ENCODE peak calls at places on chromosomes 7 and 10, in seven cellular contexts. W is hepatocyte, F is H9, K is SK-N-SH, Z is OCI-LY7, A is PC-9, D is fibroblast of lung. E is an unnamed sample. For H4K20me1, the result is how much of the 10 kb centered on the place peaks cover.

GRCh38 chr10:33732176-33733025 is 397.9 kb upstream of the NRP1 start:
- DNase-seq in W (peak), F (no peak), K (no peak), Z (no peak), A (no peak), D (peak), E (no peak)

GRCh38 chr10:17416442-17417211 is 37.8 kb downstream of the ST8SIA6 start:
- DNase-seq in W (no peak), F (no peak), K (no peak), Z (no peak), A (no peak), D (no peak), E (no peak)

GRCh38 chr10:122007415-122007814 is 18.5 kb downstream of the TACC2 start:
- DNase-seq in W (no peak), F (no peak), K (no peak), Z (no peak), A (no peak), D (no peak), E (no peak)

GRCh38 chr7:106768324-106768751 is 96.7 kb upstream of the PIK3CG start:
- DNase-seq in W (no peak), F (no peak), K (no peak), Z (peak), A (no peak), D (no peak), E (no peak)

GRCh38 chr10:28947209-28947608 is 269.9 kb downstream of the BAMBI start:
- DNase-seq in W (peak), F (no peak), K (no peak), Z (no peak), A (no peak), D (peak), E (no peak)

GRCh38 chr7:106313456-106313891 is 28.7 kb upstream of the NAMPT start:
- DNase-seq in W (no peak), F (no peak), K (no peak), Z (no peak), A (peak), D (peak), E (no peak)

GRCh38 chr10:110313674-110314073 is 9.0 kb upstream of the SMNDC1 start:
- DNase-seq in W (no peak), F (no peak), K (no peak), Z (no peak), A (no peak), D (no peak), E (no peak)

GRCh38 chr10:121437596-121437995 is 160.6 kb downstream of the FGFR2 start:
- DNase-seq in W (peak), F (no peak), K (peak), Z (no peak), A (no peak), D (no peak), E (peak)

GRCh38 chr7:100865971-100866720 is 1.0 kb upstream of the TRIP6 start:
- DNase-seq in W (no peak), F (no peak), K (peak), Z (no peak), A (peak), D (peak), E (no peak)

GRCh38 chr10:89159761-89160160 is 47.4 kb downstream of the CH25H start:
- DNase-seq in W (no peak), F (no peak), K (no peak), Z (no peak), A (no peak), D (no peak), E (no peak)

GRCh38 chr10:24128066-24128751 is 80.7 kb upstream of the KIAA1217 start:
- DNase-seq in W (peak), F (no peak), K (no peak), Z (no peak), A (no peak), D (no peak), E (peak)

GRCh38 chr10:133324198-133324792 is 12.4 kb downstream of the CALY start:
- DNase-seq in W (peak), F (peak), K (peak), Z (peak), A (peak), D (peak), E (peak)

GRCh38 chr10:59668081-59668480 is 41.6 kb downstream of the SLC16A9 start:
- DNase-seq in W (no peak), F (no peak), K (no peak), Z (no peak), A (no peak), D (no peak), E (no peak)

GRCh38 chr7:601573-602340 is 82.1 kb upstream of the PDGFA start:
- DNase-seq in W (no peak), F (no peak), K (no peak), Z (no peak), A (no peak), D (no peak), E (no peak)

GRCh38 chr10:60182691-60183090 is 207.0 kb downstream of the ANK3 start:
- DNase-seq in W (no peak), F (no peak), K (no peak), Z (no peak), A (no peak), D (peak), E (no peak)

GRCh38 chr7:150631866-150632864 is at the start of gene GIMAP6:
- DNase-seq in W (no peak), F (no peak), K (no peak), Z (no peak), A (no peak), D (no peak), E (no peak)

GRCh38 chr7:38224392-38224791 is 46.3 kb downstream of the STARD3NL start:
- DNase-seq in W (no peak), F (no peak), K (no peak), Z (no peak), A (no peak), D (no peak), E (no peak)

GRCh38 chr10:23345861-23346260 is 1.3 kb upstream of the C10orf67 start:
- DNase-seq in W (peak), F (no peak), K (no peak), Z (no peak), A (peak), D (peak), E (no peak)

GRCh38 chr7:33903770-33904679 is 1.3 kb upstream of the BMPER start:
- DNase-seq in W (peak), F (peak), K (peak), Z (no peak), A (no peak), D (peak), E (peak)

GRCh38 chr7:77428777-77429231 is 12.7 kb upstream of the GSAP start:
- DNase-seq in W (no peak), F (no peak), K (no peak), Z (no peak), A (no peak), D (no peak), E (peak)

GRCh38 chr7:99615989-99616358 is 772 bp upstream of the ZSCAN25 start:
- DNase-seq in W (no peak), F (no peak), K (no peak), Z (no peak), A (no peak), D (no peak), E (no peak)

GRCh38 chr10:132571565-132572544 is 34.3 kb downstream of the INPP5A start:
- DNase-seq in W (peak), F (peak), K (peak), Z (peak), A (peak), D (peak), E (peak)

GRCh38 chr10:92691591-92692084 is 1.9 kb downstream of the HHEX start:
- DNase-seq in W (no peak), F (peak), K (no peak), Z (peak), A (no peak), D (no peak), E (peak)

GRCh38 chr10:6748981-6749630 is 169.0 kb upstream of the PRKCQ start:
- DNase-seq in W (no peak), F (no peak), K (no peak), Z (no peak), A (peak), D (peak), E (no peak)

GRCh38 chr7:78018541-78019456 is 220.2 kb downstream of the PHTF2 start:
- DNase-seq in W (no peak), F (no peak), K (peak), Z (no peak), A (peak), D (peak), E (peak)

GRCh38 chr10:108039821-108040584 is 875.5 kb upstream of the SORCS1 start:
- DNase-seq in W (no peak), F (peak), K (no peak), Z (no peak), A (no peak), D (no peak), E (no peak)

DNA sequence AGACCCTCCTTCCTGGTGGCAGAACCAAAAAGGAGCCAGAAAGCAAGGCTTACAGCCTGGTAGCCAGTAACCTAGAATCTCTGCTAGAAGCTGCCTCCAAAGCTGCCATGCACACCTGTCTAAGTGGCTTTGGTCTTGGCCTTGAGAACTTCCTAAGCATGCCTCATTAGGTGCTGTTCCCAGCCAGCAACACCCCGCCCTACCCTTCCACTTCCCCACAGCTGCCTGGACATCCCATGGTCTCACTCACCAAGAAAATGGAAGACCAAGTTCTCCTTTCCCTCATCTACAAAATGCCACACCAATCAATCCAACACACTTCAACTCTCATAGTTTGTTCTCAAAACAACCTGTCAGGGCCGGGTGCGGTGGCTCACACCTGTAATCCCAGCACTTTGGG is 4.2 kb downstream of the PSAP start:
- DNase-seq in W (no peak), F (no peak), K (no peak), Z (peak), A (no peak), D (no peak), E (no peak)
- H4K20me1 ChIP-seq in W (half or more), F (under half), K (half or more), Z (under half), A (half or more), D (under half), E (half or more)

GRCh38 chr10:32318476-32318896 is 28.5 kb downstream of the EPC1 start:
- DNase-seq in W (no peak), F (no peak), K (no peak), Z (peak), A (no peak), D (peak), E (no peak)

GRCh38 chr10:32315426-32315825 is 31.5 kb downstream of the EPC1 start:
- DNase-seq in W (no peak), F (no peak), K (no peak), Z (no peak), A (no peak), D (no peak), E (no peak)

GRCh38 chr10:32314588-32314987 is 32.4 kb downstream of the EPC1 start:
- DNase-seq in W (no peak), F (no peak), K (peak), Z (no peak), A (no peak), D (no peak), E (no peak)

GRCh38 chr10:32321016-32321631 is 25.8 kb downstream of the EPC1 start:
- DNase-seq in W (no peak), F (no peak), K (no peak), Z (no peak), A (no peak), D (no peak), E (no peak)

GRCh38 chr10:32317795-32318194 is 29.2 kb downstream of the EPC1 start:
- DNase-seq in W (no peak), F (no peak), K (no peak), Z (peak), A (no peak), D (no peak), E (no peak)
- H4K20me1 ChIP-seq in W (half or more), F (under half), K (half or more), Z (under half), A (under half), D (under half), E (half or more)

DNA sequence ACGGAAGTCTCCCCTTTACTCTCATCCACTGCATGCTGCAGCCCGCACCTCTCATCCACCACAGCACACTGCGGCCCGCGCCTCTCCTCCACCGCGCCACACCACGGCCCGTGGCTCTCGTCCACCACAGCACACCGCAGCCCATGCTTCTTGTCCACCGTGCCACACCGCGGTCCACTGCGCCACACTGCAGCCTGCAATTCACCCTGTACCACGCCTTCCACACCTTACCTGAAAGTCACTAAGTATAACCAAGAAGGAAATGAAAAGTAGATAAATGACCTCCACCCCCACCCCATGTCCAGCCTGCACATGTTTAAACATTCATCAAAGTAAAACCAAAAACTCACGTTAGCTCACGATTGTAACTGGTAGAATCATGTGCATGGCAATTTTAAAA is 176.1 kb downstream of the DIP2C start:
- DNase-seq in W (no peak), F (no peak), K (no peak), Z (peak), A (no peak), D (no peak), E (no peak)
- H4K20me1 ChIP-seq in W (under half), F (under half), K (under half), Z (under half), A (under half), D (under half), E (under half)

GRCh38 chr10:79193694-79194382 is 125.1 kb downstream of the ZMIZ1 start:
- DNase-seq in W (no peak), F (no peak), K (no peak), Z (peak), A (no peak), D (no peak), E (no peak)
- H4K20me1 ChIP-seq in W (under half), F (under half), K (under half), Z (under half), A (under half), D (under half), E (under half)